ENCODE peak calls at places on chromosomes 3 and 15, in eight cellular contexts. One of them, this sample, is unnamed.

GRCh38 chr15:85587707-85588441 is 206.9 kb downstream of the KLHL25 start:
- ATAC-seq in A549: peak; percentile 61
- ATAC-seq in HepG2: no peak
- ATAC-seq in gastrocnemius medialis: peak; percentile 21
- ATAC-seq in body of pancreas: no peak
- ATAC-seq in heart left ventricle: peak; percentile 38
- ATAC-seq in right lobe of liver: peak; percentile 5
- ATAC-seq in HCT116: peak; percentile 61
- ATAC-seq in this sample: peak; percentile 47

GRCh38 chr15:64356443-64357040 is 569 bp upstream of the CSNK1G1 start:
- ATAC-seq in body of pancreas: peak; percentile 68
- ATAC-seq in HepG2: peak; percentile 76
- ATAC-seq in A549: peak; percentile 87
- ATAC-seq in heart left ventricle: peak; percentile 55
- ATAC-seq in right lobe of liver: peak; percentile 79
- ATAC-seq in HCT116: peak; percentile 67
- ATAC-seq in gastrocnemius medialis: no peak
- ATAC-seq in this sample: peak; percentile 62

GRCh38 chr15:63901912-63902670 is 68.3 kb upstream of the HERC1 start:
- ATAC-seq in gastrocnemius medialis: no peak
- ATAC-seq in right lobe of liver: no peak
- ATAC-seq in HCT116: no peak
- ATAC-seq in HepG2: no peak
- ATAC-seq in heart left ventricle: no peak
- ATAC-seq in A549: no peak
- ATAC-seq in body of pancreas: no peak
- ATAC-seq in this sample: no peak

GRCh38 chr15:85030301-85031049 is 48.8 kb downstream of the PDE8A start:
- ATAC-seq in HepG2: peak; percentile 85
- ATAC-seq in right lobe of liver: peak; percentile 57
- ATAC-seq in A549: peak; percentile 40
- ATAC-seq in heart left ventricle: peak; percentile 14
- ATAC-seq in gastrocnemius medialis: no peak
- ATAC-seq in HCT116: peak; percentile 52
- ATAC-seq in body of pancreas: peak; percentile 49
- ATAC-seq in this sample: no peak

GRCh38 chr15:51727141-51727897 is 10.1 kb downstream of the LYSMD2 start:
- ATAC-seq in body of pancreas: no peak
- ATAC-seq in HepG2: peak; percentile 93
- ATAC-seq in heart left ventricle: no peak
- ATAC-seq in A549: peak; percentile 83
- ATAC-seq in HCT116: no peak
- ATAC-seq in gastrocnemius medialis: no peak
- ATAC-seq in right lobe of liver: no peak
- ATAC-seq in this sample: no peak

GRCh38 chr15:100651253-100651652 is 48.9 kb downstream of the ASB7 start:
- ATAC-seq in gastrocnemius medialis: peak; percentile 41
- ATAC-seq in right lobe of liver: no peak
- ATAC-seq in HepG2: no peak
- ATAC-seq in HCT116: peak; percentile 63
- ATAC-seq in A549: no peak
- ATAC-seq in heart left ventricle: peak; percentile 82
- ATAC-seq in body of pancreas: no peak
- ATAC-seq in this sample: no peak

GRCh38 chr15:38622317-38622716 is 57.7 kb upstream of the RASGRP1 start:
- ATAC-seq in A549: no peak
- ATAC-seq in HepG2: no peak
- ATAC-seq in heart left ventricle: no peak
- ATAC-seq in gastrocnemius medialis: no peak
- ATAC-seq in right lobe of liver: no peak
- ATAC-seq in body of pancreas: peak; percentile 77
- ATAC-seq in HCT116: no peak
- ATAC-seq in this sample: no peak

GRCh38 chr15:31083394-31083790 is 18.1 kb downstream of the TRPM1 start:
- ATAC-seq in HCT116: no peak
- ATAC-seq in HepG2: peak; percentile 81
- ATAC-seq in A549: no peak
- ATAC-seq in right lobe of liver: no peak
- ATAC-seq in heart left ventricle: no peak
- ATAC-seq in body of pancreas: peak; percentile 34
- ATAC-seq in gastrocnemius medialis: no peak
- ATAC-seq in this sample: no peak

GRCh38 chr15:77599899-77600298 is 32.8 kb downstream of the LINGO1 start:
- ATAC-seq in right lobe of liver: peak; percentile 32
- ATAC-seq in HCT116: peak; percentile 92
- ATAC-seq in HepG2: peak; percentile 35
- ATAC-seq in heart left ventricle: peak; percentile 88
- ATAC-seq in body of pancreas: no peak
- ATAC-seq in gastrocnemius medialis: no peak
- ATAC-seq in A549: no peak
- ATAC-seq in this sample: peak; percentile 53

GRCh38 chr3:24373198-24373959 is 121.3 kb downstream of the THRB start:
- ATAC-seq in body of pancreas: peak; percentile 28
- ATAC-seq in A549: no peak
- ATAC-seq in gastrocnemius medialis: peak; percentile 88
- ATAC-seq in HepG2: peak; percentile 78
- ATAC-seq in right lobe of liver: peak; percentile 45
- ATAC-seq in HCT116: no peak
- ATAC-seq in heart left ventricle: peak; percentile 84
- ATAC-seq in this sample: no peak

GRCh38 chr3:120028271-120029047 is 65.8 kb downstream of the GSK3B start:
- ATAC-seq in HepG2: no peak
- ATAC-seq in A549: no peak
- ATAC-seq in heart left ventricle: peak; percentile 70
- ATAC-seq in right lobe of liver: no peak
- ATAC-seq in gastrocnemius medialis: no peak
- ATAC-seq in HCT116: no peak
- ATAC-seq in body of pancreas: no peak
- ATAC-seq in this sample: no peak

GRCh38 chr3:45939341-45939771 is 3.9 kb upstream of the CXCR6 start:
- ATAC-seq in gastrocnemius medialis: peak; percentile 19
- ATAC-seq in heart left ventricle: no peak
- ATAC-seq in HepG2: peak; percentile 53
- ATAC-seq in A549: no peak
- ATAC-seq in HCT116: peak; percentile 35
- ATAC-seq in body of pancreas: no peak
- ATAC-seq in right lobe of liver: peak; percentile 4
- ATAC-seq in this sample: peak; percentile 27

DNA sequence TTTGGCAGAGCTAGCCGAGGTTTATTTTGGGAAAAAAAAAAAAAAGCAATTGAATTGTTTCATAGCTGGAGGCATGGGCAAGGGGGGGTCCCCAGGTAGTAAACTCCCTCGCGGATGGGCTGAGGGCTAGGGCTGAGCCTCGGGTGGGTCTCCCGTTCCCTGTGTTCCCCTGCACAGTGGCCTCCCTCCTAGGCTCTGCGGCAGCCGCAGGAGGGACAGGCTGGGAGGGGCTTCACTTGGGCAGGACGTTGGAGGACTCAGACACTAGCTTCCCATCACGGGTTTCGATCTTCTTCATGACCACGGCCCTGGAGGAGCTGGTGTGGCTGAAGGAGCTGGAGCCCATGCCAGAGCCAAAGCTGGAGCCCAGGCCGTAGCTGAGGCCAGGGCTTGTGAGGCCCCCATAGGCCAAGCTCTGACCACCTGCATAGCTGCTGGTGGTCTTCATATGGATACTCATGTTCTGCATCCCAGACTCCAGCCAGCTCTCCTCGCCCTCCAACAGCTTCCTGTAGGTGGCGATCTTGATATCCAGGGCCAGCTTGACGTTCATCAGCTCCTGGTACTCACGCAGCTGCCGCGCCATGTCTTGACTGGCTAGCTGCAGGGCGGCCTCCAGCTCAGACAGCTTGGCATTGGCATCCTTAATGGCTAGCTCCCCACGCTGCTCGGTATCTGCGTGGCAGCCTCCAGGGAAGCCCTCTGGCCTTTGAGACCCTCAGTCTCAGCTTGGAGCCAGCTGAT is 64.0 kb upstream of the CDAN1 start:
- ATAC-seq in right lobe of liver: no peak
- ATAC-seq in HepG2: no peak
- ATAC-seq in heart left ventricle: no peak
- ATAC-seq in HCT116: no peak
- ATAC-seq in body of pancreas: no peak
- ATAC-seq in A549: no peak
- ATAC-seq in gastrocnemius medialis: no peak
- ATAC-seq in this sample: no peak
- TF ChIP-seq CTCF in right lobe of liver: no peak
- TF ChIP-seq CTCF in HepG2: peak; percentile 57
- TF ChIP-seq CTCF in heart left ventricle: peak; percentile 20
- TF ChIP-seq CTCF in HCT116: peak; percentile 29
- TF ChIP-seq CTCF in body of pancreas: no peak
- TF ChIP-seq CTCF in A549: no peak
- TF ChIP-seq CTCF in gastrocnemius medialis: no peak
- TF ChIP-seq CTCF in this sample: peak; percentile 23

DNA sequence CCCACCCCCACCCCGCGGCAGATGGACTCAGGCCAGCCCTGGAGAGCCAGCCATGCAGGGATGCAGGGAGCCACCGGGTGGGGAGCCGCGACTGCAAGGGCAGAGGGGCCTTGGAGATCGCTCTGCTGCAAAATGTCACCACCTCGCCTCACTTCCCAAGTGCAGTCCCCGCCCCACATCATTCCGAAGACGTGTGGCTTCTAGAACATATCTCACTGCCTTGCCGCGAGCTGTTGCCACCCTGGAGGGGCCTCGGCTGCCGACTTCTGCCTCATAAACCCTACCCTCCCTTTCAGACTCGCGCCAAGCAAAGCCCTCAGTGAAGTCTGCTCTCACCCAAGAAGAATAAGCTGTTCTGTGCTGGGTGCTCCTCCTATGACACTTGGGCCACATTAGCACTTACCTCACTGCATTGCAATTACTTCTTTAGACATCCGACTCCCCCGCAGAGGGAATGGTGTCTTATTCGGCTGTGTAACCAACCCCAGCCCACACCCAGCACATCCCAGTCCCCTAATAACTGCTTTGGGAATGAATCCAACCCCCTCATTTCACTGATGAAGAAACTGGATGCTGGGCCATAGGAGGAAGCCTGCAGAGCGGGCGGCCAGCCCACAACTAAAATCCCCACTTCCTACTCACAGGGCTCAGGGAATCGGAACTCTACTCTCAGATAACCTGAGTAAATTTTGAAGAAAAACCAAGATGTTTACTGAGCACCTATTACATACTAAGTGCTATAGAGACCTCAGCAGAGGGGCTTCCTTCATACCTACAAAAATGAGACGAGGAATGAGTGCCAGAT is 8.6 kb downstream of the TLE3 start:
- ATAC-seq in right lobe of liver: no peak
- ATAC-seq in body of pancreas: no peak
- ATAC-seq in A549: no peak
- ATAC-seq in HepG2: no peak
- ATAC-seq in heart left ventricle: peak; percentile 68
- ATAC-seq in HCT116: no peak
- ATAC-seq in gastrocnemius medialis: peak; percentile 94
- ATAC-seq in this sample: peak; percentile 79
- H3K4me1 ChIP-seq in right lobe of liver: no peaks in the 10 kb centered on the region
- H3K4me1 ChIP-seq in body of pancreas: peaks cover 45% of the 10 kb centered on the region
- H3K4me1 ChIP-seq in A549: no peaks in the 10 kb centered on the region
- H3K4me1 ChIP-seq in HepG2: peaks cover 53% of the 10 kb centered on the region
- H3K4me1 ChIP-seq in heart left ventricle: peaks cover 24% of the 10 kb centered on the region
- H3K4me1 ChIP-seq in HCT116: no peaks in the 10 kb centered on the region
- H3K4me1 ChIP-seq in gastrocnemius medialis: peaks cover 41% of the 10 kb centered on the region
- H3K4me1 ChIP-seq in this sample: peaks cover 68% of the 10 kb centered on the region

DNA sequence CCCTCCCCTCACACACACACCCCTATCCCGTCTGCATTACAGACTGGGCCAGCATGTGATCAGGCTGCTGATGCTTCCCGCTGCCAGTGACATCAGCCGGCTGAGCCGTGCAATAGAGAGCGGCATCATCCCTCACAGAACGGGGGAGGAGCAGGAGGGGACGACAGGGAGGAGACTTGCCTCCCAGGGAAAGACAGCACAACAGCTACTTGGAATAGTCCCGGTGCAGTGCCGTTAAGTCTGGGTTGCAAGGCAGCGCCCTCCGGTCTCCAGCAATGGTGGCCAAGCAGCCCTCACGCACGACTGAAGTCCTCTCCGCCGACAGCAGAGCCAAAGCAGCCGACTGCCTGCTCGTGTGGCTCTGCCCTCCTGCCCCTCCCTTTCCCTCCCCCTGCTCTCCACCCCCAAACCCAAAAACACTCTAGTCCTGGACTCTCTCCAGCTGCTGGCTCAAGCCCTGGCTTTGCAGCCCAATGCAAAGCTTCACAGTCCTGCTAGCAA is 31.5 kb upstream of the RPS17 start:
- ATAC-seq in HCT116: peak; percentile 42
- ATAC-seq in HepG2: peak; percentile 64
- ATAC-seq in heart left ventricle: peak; percentile 95
- ATAC-seq in A549: no peak
- ATAC-seq in right lobe of liver: peak; percentile 55
- ATAC-seq in gastrocnemius medialis: peak; percentile 33
- ATAC-seq in body of pancreas: peak; percentile 72
- ATAC-seq in this sample: peak; percentile 95
- TF ChIP-seq POLR2A in HCT116: no peak
- TF ChIP-seq POLR2A in HepG2: no peak
- TF ChIP-seq POLR2A in heart left ventricle: peak; percentile 18
- TF ChIP-seq POLR2A in A549: no peak
- TF ChIP-seq POLR2A in right lobe of liver: no peak
- TF ChIP-seq POLR2A in gastrocnemius medialis: peak; percentile 25
- TF ChIP-seq POLR2A in body of pancreas: no peak
- TF ChIP-seq POLR2A in this sample: no peak

GRCh38 chr3:52507359-52507758 is 12.2 kb downstream of the STAB1 start:
- ATAC-seq in heart left ventricle: no peak
- ATAC-seq in HepG2: peak; percentile 60
- ATAC-seq in HCT116: peak; percentile 27
- ATAC-seq in gastrocnemius medialis: no peak
- ATAC-seq in body of pancreas: no peak
- ATAC-seq in right lobe of liver: no peak
- ATAC-seq in A549: peak; percentile 49
- ATAC-seq in this sample: no peak
- TF ChIP-seq CTCF in heart left ventricle: no peak
- TF ChIP-seq CTCF in HepG2: no peak
- TF ChIP-seq CTCF in HCT116: no peak
- TF ChIP-seq CTCF in gastrocnemius medialis: no peak
- TF ChIP-seq CTCF in body of pancreas: no peak
- TF ChIP-seq CTCF in right lobe of liver: no peak
- TF ChIP-seq CTCF in A549: no peak
- TF ChIP-seq CTCF in this sample: no peak

GRCh38 chr3:149369991-149370866 is 7.2 kb downstream of the TM4SF1 start:
- ATAC-seq in heart left ventricle: no peak
- ATAC-seq in HCT116: no peak
- ATAC-seq in body of pancreas: no peak
- ATAC-seq in right lobe of liver: no peak
- ATAC-seq in gastrocnemius medialis: no peak
- ATAC-seq in HepG2: no peak
- ATAC-seq in A549: no peak
- ATAC-seq in this sample: no peak
- H3K4me1 ChIP-seq in heart left ventricle: peaks cover 4% of the 10 kb centered on the region
- H3K4me1 ChIP-seq in HCT116: peaks cover 63% of the 10 kb centered on the region
- H3K4me1 ChIP-seq in body of pancreas: peaks cover 68% of the 10 kb centered on the region
- H3K4me1 ChIP-seq in right lobe of liver: no peaks in the 10 kb centered on the region
- H3K4me1 ChIP-seq in gastrocnemius medialis: peaks cover 30% of the 10 kb centered on the region
- H3K4me1 ChIP-seq in HepG2: peaks cover 95% of the 10 kb centered on the region
- H3K4me1 ChIP-seq in A549: peaks cover 88% of the 10 kb centered on the region
- H3K4me1 ChIP-seq in this sample: peaks cover 23% of the 10 kb centered on the region